ENCODE peak calls at places on chromosomes 1 and 21, in four cellular contexts. Q is A549, F is K562, K is HepG2. H is an unnamed sample.
A peak's percentile ranks its signal among the peaks of the same experiment; 100 is the strongest.

GRCh38 chr1:244730934-244731434 is 78.1 kb downstream of the DESI2 start:
- DNase-seq in Q (no peak), F (no peak), K (no peak), H (no peak)

GRCh38 chr1:40004857-40005256 is 35.7 kb upstream of the CAP1 start:
- DNase-seq in Q (no peak), F (no peak), K (no peak), H (no peak)

GRCh38 chr21:37784591-37785318 is 131.5 kb downstream of the KCNJ6 start:
- DNase-seq in Q (no peak), F (no peak), K (no peak), H (no peak)

GRCh38 chr21:41358193-41359166 is 3.3 kb upstream of the MX2 start:
- DNase-seq in Q (no peak), F (no peak), K (no peak), H (no peak)

GRCh38 chr1:2496087-2496622 is 20.1 kb downstream of the PLCH2 start:
- DNase-seq in Q (no peak), F (no peak), K (peak; percentile 28), H (no peak)

GRCh38 chr1:28509705-28510349 is 4.0 kb downstream of the RCC1 start:
- DNase-seq in Q (no peak), F (no peak), K (no peak), H (no peak)

GRCh38 chr1:234345237-234345636 is 28.0 kb upstream of the COA6 start:
- DNase-seq in Q (no peak), F (no peak), K (no peak), H (no peak)

GRCh38 chr1:212928323-212929281 is 21.7 kb upstream of the VASH2 start:
- DNase-seq in Q (no peak), F (no peak), K (no peak), H (peak; percentile 36)

GRCh38 chr1:107877092-107877491 is 87.9 kb downstream of the VAV3 start:
- DNase-seq in Q (no peak), F (no peak), K (no peak), H (peak; percentile 21)

GRCh38 chr1:98874828-98875227 is 129.8 kb downstream of the PLPPR5 start:
- DNase-seq in Q (no peak), F (no peak), K (no peak), H (no peak)

GRCh38 chr1:58883037-58883887 is 99.4 kb upstream of the JUN start:
- DNase-seq in Q (peak; percentile 86), F (peak; percentile 71), K (peak; percentile 93), H (peak; percentile 97)

GRCh38 chr1:170790651-170791071 is 126.7 kb downstream of the PRRX1 start:
- DNase-seq in Q (no peak), F (no peak), K (no peak), H (peak; percentile 75)

GRCh38 chr1:45275054-45275453 is 51.6 kb upstream of the HPDL start:
- DNase-seq in Q (no peak), F (no peak), K (peak; percentile 69), H (no peak)

GRCh38 chr1:240164742-240165141 is 73.1 kb downstream of the FMN2 start:
- DNase-seq in Q (no peak), F (no peak), K (no peak), H (no peak)

GRCh38 chr1:149936992-149937705 is 470 bp upstream of the MTMR11 start:
- DNase-seq in Q (peak; percentile 87), F (no peak), K (peak; percentile 41), H (peak; percentile 58)

GRCh38 chr1:161185732-161186311 is 8.5 kb upstream of the B4GALT3 start:
- DNase-seq in Q (no peak), F (no peak), K (no peak), H (no peak)

GRCh38 chr1:71522721-71523120 is 441.9 kb upstream of the ZRANB2 start:
- DNase-seq in Q (no peak), F (no peak), K (no peak), H (no peak)

GRCh38 chr1:16088996-16089395 is 15.5 kb upstream of the FAM131C start:
- DNase-seq in Q (no peak), F (no peak), K (no peak), H (peak; percentile 86)

GRCh38 chr1:248752119-248752931 is 3.2 kb downstream of the LYPD8 start:
- DNase-seq in Q (peak; percentile 37), F (no peak), K (peak; percentile 30), H (no peak)
- TF ChIP-seq MAZ in Q (no peak), F (no peak), K (no peak), H (no peak)

GRCh38 chr1:63148825-63149645 is 173.3 kb upstream of the FOXD3 start:
- DNase-seq in Q (peak; percentile 20), F (peak; percentile 23), K (peak; percentile 32), H (peak; percentile 31)
- TF ChIP-seq MAZ in Q (no peak), F (no peak), K (no peak), H (no peak)

DNA sequence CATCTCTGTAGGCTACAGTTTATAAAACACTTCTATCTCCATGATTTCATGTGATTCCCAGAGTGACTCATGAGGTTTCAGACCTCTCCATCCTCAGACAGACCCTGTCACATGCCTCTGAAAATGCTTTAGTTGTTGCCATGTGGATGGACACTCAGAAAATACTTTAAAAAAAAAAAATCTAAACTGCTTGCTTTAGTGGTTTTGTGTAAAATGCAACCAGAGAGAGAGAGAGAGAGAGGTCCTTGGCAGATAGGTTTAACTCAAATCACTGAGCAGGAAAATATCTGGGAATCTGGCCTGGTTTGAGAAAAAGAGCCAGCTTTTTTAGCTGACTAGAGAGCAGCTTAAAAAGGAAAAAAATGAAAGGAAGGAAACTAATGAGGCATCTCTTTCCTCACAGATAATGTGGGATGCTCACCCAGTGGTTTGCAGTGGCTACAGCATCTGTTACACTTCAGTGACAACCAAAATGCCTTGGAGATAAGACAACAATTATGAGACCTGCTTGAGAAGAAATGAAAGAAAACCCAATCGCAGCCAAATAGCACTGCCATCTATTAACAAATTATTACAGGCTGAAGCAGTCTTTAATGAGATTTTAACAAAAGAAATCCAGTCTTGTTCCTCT is 54.6 kb upstream of the SYT14 start:
- DNase-seq in Q (no peak), F (no peak), K (no peak), H (peak; percentile 89)
- TF ChIP-seq MAZ in Q (no peak), F (no peak), K (no peak), H (no peak)

DNA sequence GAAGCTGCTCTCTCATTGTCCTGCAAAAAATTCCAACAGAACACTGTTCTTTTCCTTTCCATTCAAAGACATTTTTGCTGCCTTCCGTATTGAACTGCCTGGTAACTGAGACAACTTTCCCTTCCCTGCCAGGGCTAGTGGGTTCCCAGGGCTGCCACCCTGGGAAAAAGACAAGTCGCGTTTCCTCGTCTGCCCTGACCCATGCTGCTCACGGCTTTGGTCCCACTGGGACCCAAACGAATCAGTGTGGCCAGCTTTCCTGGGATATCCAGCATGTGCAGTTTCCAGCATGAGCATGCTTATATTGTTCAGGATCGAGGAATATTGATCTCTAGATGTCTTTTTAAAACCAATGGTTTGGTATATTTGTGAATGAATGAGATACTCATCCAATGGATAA is 18.2 kb downstream of the SOX13 start:
- DNase-seq in Q (no peak), F (no peak), K (no peak), H (no peak)
- TF ChIP-seq MAZ in Q (no peak), F (no peak), K (no peak), H (no peak)

GRCh38 chr1:19068639-19069276 is 112.3 kb upstream of the IFFO2 start:
- DNase-seq in Q (no peak), F (peak; percentile 49), K (no peak), H (no peak)

GRCh38 chr1:19066874-19067186 is 110.4 kb upstream of the IFFO2 start:
- DNase-seq in Q (no peak), F (no peak), K (no peak), H (no peak)

GRCh38 chr1:19066248-19066873 is 109.9 kb upstream of the IFFO2 start:
- DNase-seq in Q (no peak), F (no peak), K (no peak), H (peak; percentile 28)

GRCh38 chr1:19067912-19068638 is 111.6 kb upstream of the IFFO2 start:
- DNase-seq in Q (no peak), F (no peak), K (no peak), H (no peak)

DNA sequence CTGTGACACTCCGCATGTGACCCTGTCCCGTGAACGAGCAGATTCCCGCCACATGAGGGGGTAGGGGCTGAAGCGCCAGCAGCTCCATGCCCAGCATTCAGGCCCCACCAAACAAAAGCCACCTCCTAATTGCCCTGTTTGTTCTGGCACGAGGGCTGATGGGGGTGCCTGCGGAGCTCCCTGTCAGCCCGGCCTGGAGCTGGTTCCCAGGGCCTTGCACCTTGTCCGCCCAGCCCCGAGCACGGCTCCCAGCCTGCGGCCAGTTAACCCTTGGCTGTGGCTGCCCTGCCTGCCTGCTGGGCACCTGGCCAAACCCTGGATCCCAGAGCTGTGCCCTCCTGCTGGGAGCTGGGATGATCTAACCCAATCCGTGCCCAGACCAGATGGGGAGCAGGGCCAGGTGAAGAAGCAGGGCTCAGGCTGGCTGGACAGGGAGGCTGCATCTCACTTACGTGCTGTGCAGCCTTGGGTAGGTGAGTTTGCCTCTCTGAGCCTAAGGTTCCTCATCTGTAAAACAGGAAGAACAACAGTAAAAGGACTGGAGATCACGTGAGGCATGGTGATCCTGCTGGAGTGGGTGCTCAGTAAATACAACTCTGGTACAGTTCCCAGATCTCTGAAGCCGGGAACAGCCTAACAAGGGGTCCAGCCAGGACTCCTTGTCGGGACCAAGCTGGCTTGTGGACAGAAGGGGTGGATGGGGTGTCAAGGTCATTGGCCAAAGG is 110.9 kb upstream of the IFFO2 start:
- DNase-seq in Q (peak; percentile 37), F (no peak), K (peak; percentile 82), H (no peak)
- TF ChIP-seq MAZ in Q (no peak), F (no peak), K (no peak), H (no peak)